ENCODE peak calls at places on chromosome 11, in five cellular contexts. T is Peyer's patch, F is mammary epithelial cell, W is thoracic aorta, J is heart right ventricle. C is an unnamed sample.

GRCh38 chr11:75562836-75563484 is 907 bp downstream of the SERPINH1 start:
- DNase-seq in T (no peak), F (peak), W (no peak), J (peak), C (peak)

GRCh38 chr11:92986585-92986984 is 17.1 kb downstream of the MTNR1B start:
- DNase-seq in T (no peak), F (no peak), W (no peak), J (no peak), C (no peak)

GRCh38 chr11:96228472-96228871 is 114.5 kb downstream of the MAML2 start:
- DNase-seq in T (no peak), F (peak), W (peak), J (peak), C (peak)

GRCh38 chr11:74449369-74449931 is 17.9 kb downstream of the KCNE3 start:
- DNase-seq in T (no peak), F (peak), W (no peak), J (peak), C (peak)

GRCh38 chr11:14644396-14645246 is 1.0 kb downstream of the PDE3B start:
- DNase-seq in T (peak), F (peak), W (no peak), J (peak), C (peak)

GRCh38 chr11:27358306-27358705 is 4.7 kb downstream of the CCDC34 start:
- DNase-seq in T (no peak), F (peak), W (no peak), J (no peak), C (no peak)

GRCh38 chr11:69050592-69051380 is 2.1 kb downstream of the TPCN2 start:
- DNase-seq in T (no peak), F (no peak), W (no peak), J (no peak), C (no peak)

GRCh38 chr11:10511046-10511711 is 29.8 kb downstream of the RNF141 start:
- DNase-seq in T (no peak), F (no peak), W (no peak), J (no peak), C (no peak)

GRCh38 chr11:61477734-61478148 is 30.8 kb upstream of the LRRC10B start:
- DNase-seq in T (peak), F (no peak), W (no peak), J (peak), C (peak)

GRCh38 chr11:8263109-8263768 is 439 bp downstream of the LMO1 start:
- DNase-seq in T (no peak), F (no peak), W (no peak), J (no peak), C (no peak)
- H3K4me3 ChIP-seq in T (peak), F (peak), W (peak), J (peak), C (peak)

GRCh38 chr11:131703311-131703710 is 332.9 kb downstream of the NTM start:
- DNase-seq in T (no peak), F (no peak), W (no peak), J (no peak), C (no peak)

GRCh38 chr11:131710511-131710910 is 340.1 kb downstream of the NTM start:
- DNase-seq in T (no peak), F (peak), W (no peak), J (no peak), C (no peak)

GRCh38 chr11:131704682-131705081 is 334.3 kb downstream of the NTM start:
- DNase-seq in T (no peak), F (no peak), W (no peak), J (no peak), C (no peak)
- H3K4me3 ChIP-seq in T (no peak), F (no peak), W (no peak), J (no peak), C (no peak)

GRCh38 chr11:45920531-45921477 is 1.7 kb upstream of the LARGE2 start:
- DNase-seq in T (no peak), F (no peak), W (no peak), J (no peak), C (no peak)

GRCh38 chr11:45924036-45924915 is 1.8 kb downstream of the LARGE2 start:
- DNase-seq in T (no peak), F (no peak), W (no peak), J (no peak), C (no peak)

GRCh38 chr11:45921561-45922424 is 663 bp upstream of the LARGE2 start:
- DNase-seq in T (peak), F (no peak), W (no peak), J (no peak), C (peak)

GRCh38 chr11:45924927-45925326 is 2.5 kb downstream of the LARGE2 start:
- DNase-seq in T (no peak), F (no peak), W (no peak), J (no peak), C (no peak)

DNA sequence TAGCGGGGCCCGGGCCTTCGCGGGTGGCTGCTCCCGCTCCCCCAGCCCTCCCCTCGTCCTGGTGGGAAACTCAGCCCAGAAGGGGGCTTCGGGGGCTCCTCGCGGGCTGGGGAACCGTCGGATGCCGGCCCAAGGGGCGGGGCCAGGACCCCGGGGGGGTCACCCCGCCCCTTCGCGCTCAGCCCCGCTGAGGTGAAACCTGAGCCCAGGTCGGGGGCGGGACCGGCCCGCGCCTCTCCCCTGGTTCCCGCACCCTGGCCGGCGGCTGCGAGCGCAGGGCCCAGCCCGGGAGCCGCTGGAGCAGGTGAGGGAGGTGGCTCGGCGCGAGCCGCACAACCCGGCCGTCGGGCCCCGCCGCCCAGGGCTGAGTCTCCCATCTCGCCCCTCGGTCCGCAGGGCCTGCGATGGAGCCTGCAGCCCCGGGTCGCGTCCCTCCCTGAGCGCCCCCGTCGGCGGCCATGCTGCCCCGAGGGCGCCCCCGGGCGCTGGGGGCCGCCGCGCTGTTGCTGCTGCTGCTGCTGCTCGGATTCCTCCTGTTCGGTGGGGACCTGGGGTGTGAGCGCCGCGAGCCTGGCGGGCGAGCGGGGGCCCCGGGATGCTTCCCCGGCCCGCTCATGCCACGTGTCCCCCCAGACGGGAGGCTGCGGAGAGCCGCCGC is at the start of gene LARGE2:
- DNase-seq in T (peak), F (no peak), W (no peak), J (no peak), C (peak)
- H3K4me3 ChIP-seq in T (peak), F (peak), W (peak), J (peak), C (peak)

GRCh38 chr11:121930004-121930965 is 185.7 kb downstream of the BLID start:
- DNase-seq in T (no peak), F (no peak), W (no peak), J (no peak), C (no peak)

GRCh38 chr11:121927789-121928188 is 188.2 kb downstream of the BLID start:
- DNase-seq in T (no peak), F (no peak), W (no peak), J (no peak), C (no peak)

GRCh38 chr11:121931121-121931520 is 184.9 kb downstream of the BLID start:
- DNase-seq in T (no peak), F (no peak), W (no peak), J (no peak), C (no peak)

GRCh38 chr11:121928597-121929580 is 187.1 kb downstream of the BLID start:
- DNase-seq in T (no peak), F (no peak), W (no peak), J (no peak), C (no peak)

GRCh38 chr11:121929581-121929980 is 186.4 kb downstream of the BLID start:
- DNase-seq in T (no peak), F (no peak), W (no peak), J (peak), C (no peak)
- H3K4me3 ChIP-seq in T (no peak), F (no peak), W (peak), J (peak), C (peak)

GRCh38 chr11:66327171-66328035 is 8.8 kb downstream of the RIN1 start:
- DNase-seq in T (no peak), F (peak), W (no peak), J (no peak), C (no peak)

GRCh38 chr11:66326261-66327111 is 9.6 kb upstream of the CD248 start:
- DNase-seq in T (no peak), F (no peak), W (no peak), J (peak), C (no peak)

GRCh38 chr11:66329165-66329673 is 7.0 kb downstream of the RIN1 start:
- DNase-seq in T (no peak), F (no peak), W (no peak), J (no peak), C (no peak)

GRCh38 chr11:66328036-66328306 is 8.3 kb downstream of the RIN1 start:
- DNase-seq in T (no peak), F (peak), W (no peak), J (no peak), C (no peak)

DNA sequence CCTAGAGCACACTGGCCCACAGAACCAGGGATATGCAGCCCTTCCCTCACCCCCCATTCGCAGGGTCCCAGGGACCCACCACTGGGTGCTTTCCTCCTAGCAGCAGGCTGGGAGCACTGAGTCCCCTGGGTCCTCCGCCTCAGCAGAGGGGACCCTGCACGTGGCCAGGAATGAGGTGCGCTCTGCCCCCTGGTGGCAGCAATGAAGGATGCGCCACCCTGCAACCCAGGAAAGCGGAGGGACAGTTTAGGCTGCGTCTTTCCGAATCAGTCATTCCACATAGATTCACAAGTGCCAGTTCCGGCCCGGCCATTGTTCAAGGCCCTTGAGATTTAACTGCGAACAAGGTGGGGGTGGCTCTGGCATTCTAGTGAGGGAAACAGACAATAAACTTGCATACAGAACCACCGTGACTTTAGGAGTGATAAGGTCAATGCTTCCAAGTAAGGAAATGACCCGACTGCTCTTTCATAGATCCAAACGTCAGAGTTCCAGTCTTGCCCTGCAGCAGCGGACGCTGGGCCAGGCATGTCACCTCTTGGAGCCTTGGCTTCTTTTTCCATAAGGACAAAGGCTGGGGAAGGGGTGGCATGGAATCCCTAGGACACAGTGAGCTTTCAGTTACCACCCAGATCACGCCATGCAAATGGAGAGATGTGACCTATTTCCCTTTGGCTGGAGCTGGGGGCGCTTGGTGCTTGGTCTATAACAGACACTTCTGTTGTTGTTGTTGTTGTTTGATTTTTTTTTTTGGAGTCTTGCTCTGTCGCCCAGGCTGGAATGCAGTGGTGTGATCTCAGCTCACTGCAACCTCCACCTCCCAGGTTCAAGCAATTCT is 7.7 kb downstream of the RIN1 start:
- DNase-seq in T (peak), F (peak), W (no peak), J (peak), C (peak)
- H3K4me3 ChIP-seq in T (no peak), F (no peak), W (peak), J (no peak), C (no peak)

DNA sequence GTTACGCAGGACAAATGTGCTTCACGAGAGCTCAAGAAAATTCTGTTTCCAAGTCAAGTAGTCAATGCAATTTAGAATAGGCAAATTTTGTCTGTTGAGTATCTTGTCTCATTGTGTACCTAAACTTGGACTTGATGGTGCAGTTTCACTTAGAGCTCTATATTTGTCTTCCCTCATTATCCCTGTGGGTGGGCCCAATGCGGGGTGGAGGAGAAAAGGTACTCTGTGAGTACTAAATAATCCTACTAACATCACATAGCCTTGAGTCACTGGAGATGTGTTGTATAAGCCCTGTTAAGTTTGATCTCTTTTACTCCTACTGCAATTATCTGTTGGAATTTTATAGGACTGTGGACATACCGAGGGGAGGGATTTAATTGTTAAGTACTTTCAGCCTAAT is 331.2 kb downstream of the METTL15 start:
- DNase-seq in T (no peak), F (no peak), W (no peak), J (no peak), C (no peak)
- H3K4me3 ChIP-seq in T (no peak), F (no peak), W (no peak), J (no peak), C (no peak)

GRCh38 chr11:12679471-12679870 is 5.2 kb downstream of the TEAD1 start:
- DNase-seq in T (no peak), F (no peak), W (no peak), J (no peak), C (no peak)

GRCh38 chr11:12677131-12677530 is 2.9 kb downstream of the TEAD1 start:
- DNase-seq in T (no peak), F (no peak), W (no peak), J (no peak), C (no peak)

GRCh38 chr11:12680246-12680939 is 6.2 kb downstream of the TEAD1 start:
- DNase-seq in T (peak), F (peak), W (peak), J (peak), C (peak)

GRCh38 chr11:12678092-12678491 is 3.9 kb downstream of the TEAD1 start:
- DNase-seq in T (no peak), F (no peak), W (no peak), J (no peak), C (no peak)

GRCh38 chr11:12678991-12679390 is 4.8 kb downstream of the TEAD1 start:
- DNase-seq in T (no peak), F (no peak), W (no peak), J (no peak), C (no peak)
- H3K4me3 ChIP-seq in T (no peak), F (no peak), W (no peak), J (no peak), C (no peak)

GRCh38 chr11:47176328-47177228 is at the start of gene ARFGAP2:
- DNase-seq in T (peak), F (peak), W (peak), J (peak), C (peak)

GRCh38 chr11:47177229-47177845 is 658 bp upstream of the ARFGAP2 start:
- DNase-seq in T (peak), F (peak), W (peak), J (peak), C (peak)

GRCh38 chr11:47178305-47178704 is 1.6 kb upstream of the ARFGAP2 start:
- DNase-seq in T (no peak), F (no peak), W (no peak), J (no peak), C (no peak)

GRCh38 chr11:47178737-47179654 is 2.3 kb upstream of the ARFGAP2 start:
- DNase-seq in T (no peak), F (no peak), W (no peak), J (no peak), C (no peak)

DNA sequence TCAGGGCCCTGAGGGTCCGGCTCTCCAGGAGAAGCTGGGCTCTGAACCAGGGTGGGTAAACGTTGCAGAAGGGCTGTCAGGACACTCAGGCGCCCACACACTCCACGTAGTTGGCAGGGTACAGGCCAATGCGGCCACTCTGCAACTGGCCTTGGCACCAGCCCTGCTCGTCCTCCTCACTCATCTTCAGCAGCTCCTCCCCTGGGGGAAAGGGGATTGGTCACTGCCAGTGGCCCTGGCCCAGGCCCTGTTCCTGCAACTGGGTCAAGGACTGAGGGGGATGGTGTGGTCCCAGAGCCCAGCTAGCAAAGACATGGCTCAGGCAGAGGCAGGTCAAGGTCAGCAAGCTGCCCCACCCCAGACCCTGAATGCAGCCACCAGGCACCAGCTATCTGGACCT is 1.2 kb upstream of the ARFGAP2 start:
- DNase-seq in T (no peak), F (no peak), W (no peak), J (peak), C (no peak)
- H3K4me3 ChIP-seq in T (peak), F (no peak), W (peak), J (peak), C (peak)

C was measured in prostate gland.